ENCODE peak calls at places on chromosomes 3 and 15, in seven cellular contexts. One of them, this sample, is unnamed.
A peak's percentile ranks its signal among the peaks of the same experiment; 100 is the strongest.

GRCh38 chr3:114551770-114552526 is 258.1 kb downstream of the TIGIT start:
- DNase-seq in endodermal cell: no peak
- DNase-seq in CD8-positive, alpha-beta T cell: no peak
- DNase-seq in psoas muscle: no peak
- DNase-seq in spleen: no peak
- DNase-seq in stomach: no peak
- DNase-seq in mucosa of descending colon: no peak
- DNase-seq in this sample: peak; percentile 75

GRCh38 chr3:64345351-64345750 is 120.1 kb upstream of the PRICKLE2 start:
- DNase-seq in mucosa of descending colon: no peak
- DNase-seq in spleen: no peak
- DNase-seq in psoas muscle: no peak
- DNase-seq in stomach: no peak
- DNase-seq in CD8-positive, alpha-beta T cell: no peak
- DNase-seq in endodermal cell: no peak
- DNase-seq in this sample: no peak

GRCh38 chr15:49675051-49675450 is 54.2 kb downstream of the DTWD1 start:
- DNase-seq in endodermal cell: no peak
- DNase-seq in spleen: no peak
- DNase-seq in mucosa of descending colon: no peak
- DNase-seq in stomach: no peak
- DNase-seq in CD8-positive, alpha-beta T cell: no peak
- DNase-seq in psoas muscle: no peak
- DNase-seq in this sample: peak; percentile 61

GRCh38 chr3:189494632-189495031 is 136.6 kb upstream of the TP63 start:
- DNase-seq in mucosa of descending colon: no peak
- DNase-seq in CD8-positive, alpha-beta T cell: no peak
- DNase-seq in endodermal cell: no peak
- DNase-seq in spleen: no peak
- DNase-seq in stomach: no peak
- DNase-seq in psoas muscle: no peak
- DNase-seq in this sample: no peak

GRCh38 chr15:40029979-40030893 is 8.7 kb downstream of the SRP14 start:
- DNase-seq in psoas muscle: no peak
- DNase-seq in mucosa of descending colon: peak; percentile 46
- DNase-seq in CD8-positive, alpha-beta T cell: no peak
- DNase-seq in endodermal cell: peak; percentile 84
- DNase-seq in stomach: no peak
- DNase-seq in spleen: no peak
- DNase-seq in this sample: no peak

GRCh38 chr15:51726302-51727073 is 11.0 kb downstream of the LYSMD2 start:
- DNase-seq in CD8-positive, alpha-beta T cell: peak; percentile 45
- DNase-seq in mucosa of descending colon: no peak
- DNase-seq in endodermal cell: peak; percentile 93
- DNase-seq in stomach: no peak
- DNase-seq in spleen: no peak
- DNase-seq in psoas muscle: peak; percentile 66
- DNase-seq in this sample: peak; percentile 76

GRCh38 chr15:89362203-89363101 is 27.8 kb upstream of the POLG start:
- DNase-seq in stomach: no peak
- DNase-seq in mucosa of descending colon: no peak
- DNase-seq in spleen: peak; percentile 59
- DNase-seq in psoas muscle: no peak
- DNase-seq in CD8-positive, alpha-beta T cell: no peak
- DNase-seq in endodermal cell: no peak
- DNase-seq in this sample: no peak

GRCh38 chr3:48898383-48899234 is at the start of gene SLC25A20:
- DNase-seq in mucosa of descending colon: peak; percentile 99
- DNase-seq in psoas muscle: peak; percentile 97
- DNase-seq in spleen: peak; percentile 99
- DNase-seq in stomach: peak; percentile 96
- DNase-seq in CD8-positive, alpha-beta T cell: peak; percentile 91
- DNase-seq in endodermal cell: peak; percentile 98
- DNase-seq in this sample: peak; percentile 54

GRCh38 chr15:79629687-79630086 is 197.6 kb downstream of the MINAR1 start:
- DNase-seq in spleen: no peak
- DNase-seq in psoas muscle: no peak
- DNase-seq in mucosa of descending colon: no peak
- DNase-seq in stomach: no peak
- DNase-seq in endodermal cell: no peak
- DNase-seq in CD8-positive, alpha-beta T cell: no peak
- DNase-seq in this sample: no peak

GRCh38 chr15:65804252-65804931 is 12.3 kb upstream of the DENND4A start:
- DNase-seq in endodermal cell: no peak
- DNase-seq in spleen: no peak
- DNase-seq in stomach: no peak
- DNase-seq in mucosa of descending colon: no peak
- DNase-seq in CD8-positive, alpha-beta T cell: no peak
- DNase-seq in psoas muscle: no peak
- DNase-seq in this sample: no peak

GRCh38 chr3:8491750-8492149 is 9.9 kb upstream of the LMCD1 start:
- DNase-seq in spleen: no peak
- DNase-seq in CD8-positive, alpha-beta T cell: no peak
- DNase-seq in psoas muscle: peak; percentile 66
- DNase-seq in mucosa of descending colon: peak; percentile 41
- DNase-seq in endodermal cell: no peak
- DNase-seq in stomach: no peak
- DNase-seq in this sample: no peak

GRCh38 chr3:40086890-40087884 is 222.3 kb upstream of the EIF1B start:
- DNase-seq in psoas muscle: no peak
- DNase-seq in spleen: no peak
- DNase-seq in stomach: no peak
- DNase-seq in CD8-positive, alpha-beta T cell: no peak
- DNase-seq in mucosa of descending colon: no peak
- DNase-seq in endodermal cell: no peak
- DNase-seq in this sample: no peak

GRCh38 chr3:62046326-62046725 is 327.0 kb downstream of the FEZF2 start:
- DNase-seq in mucosa of descending colon: no peak
- DNase-seq in CD8-positive, alpha-beta T cell: no peak
- DNase-seq in spleen: no peak
- DNase-seq in psoas muscle: no peak
- DNase-seq in endodermal cell: no peak
- DNase-seq in stomach: no peak
- DNase-seq in this sample: no peak

GRCh38 chr3:150377601-150378466 is 30.3 kb upstream of the TSC22D2 start:
- DNase-seq in mucosa of descending colon: no peak
- DNase-seq in spleen: no peak
- DNase-seq in stomach: no peak
- DNase-seq in psoas muscle: no peak
- DNase-seq in CD8-positive, alpha-beta T cell: no peak
- DNase-seq in endodermal cell: no peak
- DNase-seq in this sample: no peak

GRCh38 chr3:115475178-115476041 is 147.9 kb upstream of the GAP43 start:
- DNase-seq in mucosa of descending colon: no peak
- DNase-seq in stomach: no peak
- DNase-seq in CD8-positive, alpha-beta T cell: no peak
- DNase-seq in psoas muscle: no peak
- DNase-seq in endodermal cell: no peak
- DNase-seq in spleen: no peak
- DNase-seq in this sample: no peak

GRCh38 chr15:59993950-59994401 is 10.1 kb upstream of the FOXB1 start:
- DNase-seq in stomach: no peak
- DNase-seq in endodermal cell: peak; percentile 90
- DNase-seq in psoas muscle: no peak
- DNase-seq in CD8-positive, alpha-beta T cell: no peak
- DNase-seq in mucosa of descending colon: no peak
- DNase-seq in spleen: no peak
- DNase-seq in this sample: no peak

GRCh38 chr3:101695779-101696372 is 9.4 kb upstream of the RPL24 start:
- DNase-seq in mucosa of descending colon: no peak
- DNase-seq in endodermal cell: peak; percentile 64
- DNase-seq in CD8-positive, alpha-beta T cell: peak; percentile 33
- DNase-seq in psoas muscle: no peak
- DNase-seq in stomach: no peak
- DNase-seq in spleen: no peak
- DNase-seq in this sample: no peak

GRCh38 chr3:135868801-135869200 is 96.7 kb upstream of the PPP2R3A start:
- DNase-seq in CD8-positive, alpha-beta T cell: no peak
- DNase-seq in stomach: no peak
- DNase-seq in mucosa of descending colon: no peak
- DNase-seq in endodermal cell: no peak
- DNase-seq in spleen: no peak
- DNase-seq in psoas muscle: no peak
- DNase-seq in this sample: no peak

GRCh38 chr3:195048059-195048905 is 222.7 kb downstream of the XXYLT1 start:
- DNase-seq in mucosa of descending colon: no peak
- DNase-seq in stomach: no peak
- DNase-seq in spleen: no peak
- DNase-seq in psoas muscle: peak; percentile 47
- DNase-seq in CD8-positive, alpha-beta T cell: no peak
- DNase-seq in endodermal cell: peak; percentile 43
- DNase-seq in this sample: no peak

GRCh38 chr3:97942801-97943546 is 29.3 kb downstream of the RIOX2 start:
- DNase-seq in psoas muscle: no peak
- DNase-seq in mucosa of descending colon: no peak
- DNase-seq in stomach: no peak
- DNase-seq in spleen: no peak
- DNase-seq in CD8-positive, alpha-beta T cell: no peak
- DNase-seq in endodermal cell: no peak
- DNase-seq in this sample: no peak

GRCh38 chr3:97938444-97938843 is 33.8 kb downstream of the RIOX2 start:
- DNase-seq in stomach: no peak
- DNase-seq in CD8-positive, alpha-beta T cell: no peak
- DNase-seq in mucosa of descending colon: no peak
- DNase-seq in psoas muscle: no peak
- DNase-seq in endodermal cell: no peak
- DNase-seq in spleen: no peak
- DNase-seq in this sample: no peak

GRCh38 chr3:97937205-97937604 is 35.0 kb downstream of the RIOX2 start:
- DNase-seq in mucosa of descending colon: no peak
- DNase-seq in stomach: no peak
- DNase-seq in endodermal cell: no peak
- DNase-seq in psoas muscle: no peak
- DNase-seq in CD8-positive, alpha-beta T cell: no peak
- DNase-seq in spleen: no peak
- DNase-seq in this sample: no peak

GRCh38 chr3:97935842-97936241 is 36.4 kb downstream of the RIOX2 start:
- DNase-seq in stomach: no peak
- DNase-seq in endodermal cell: no peak
- DNase-seq in spleen: no peak
- DNase-seq in CD8-positive, alpha-beta T cell: no peak
- DNase-seq in psoas muscle: no peak
- DNase-seq in mucosa of descending colon: no peak
- DNase-seq in this sample: no peak

DNA sequence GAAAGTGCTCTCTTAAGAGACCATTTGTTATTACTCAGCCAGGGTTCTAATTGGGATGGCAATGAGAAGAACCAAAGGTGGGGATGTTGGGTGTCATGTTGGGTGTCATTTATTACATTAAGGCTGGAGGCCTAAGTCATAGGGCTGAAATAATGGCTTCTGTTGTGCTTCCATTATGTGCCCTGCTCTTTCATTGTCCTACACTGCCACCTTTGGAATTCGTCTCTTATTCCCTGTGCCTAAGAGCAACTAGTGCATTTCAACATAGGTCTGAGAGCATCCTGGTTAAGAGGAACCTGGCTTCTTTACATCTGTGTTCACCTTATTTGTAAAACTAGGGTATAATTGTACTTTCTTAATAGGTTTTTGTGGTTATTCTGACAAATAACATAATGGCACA is 32.2 kb downstream of the RIOX2 start:
- DNase-seq in stomach: no peak
- DNase-seq in mucosa of descending colon: no peak
- DNase-seq in endodermal cell: peak; percentile 48
- DNase-seq in spleen: no peak
- DNase-seq in CD8-positive, alpha-beta T cell: no peak
- DNase-seq in psoas muscle: no peak
- DNase-seq in this sample: no peak
- TF ChIP-seq CTCF in stomach: no peak
- TF ChIP-seq CTCF in mucosa of descending colon: no peak
- TF ChIP-seq CTCF in endodermal cell: peak; percentile 68
- TF ChIP-seq CTCF in spleen: no peak
- TF ChIP-seq CTCF in CD8-positive, alpha-beta T cell: no peak
- TF ChIP-seq CTCF in psoas muscle: peak; percentile 7
- TF ChIP-seq CTCF in this sample: no peak

DNA sequence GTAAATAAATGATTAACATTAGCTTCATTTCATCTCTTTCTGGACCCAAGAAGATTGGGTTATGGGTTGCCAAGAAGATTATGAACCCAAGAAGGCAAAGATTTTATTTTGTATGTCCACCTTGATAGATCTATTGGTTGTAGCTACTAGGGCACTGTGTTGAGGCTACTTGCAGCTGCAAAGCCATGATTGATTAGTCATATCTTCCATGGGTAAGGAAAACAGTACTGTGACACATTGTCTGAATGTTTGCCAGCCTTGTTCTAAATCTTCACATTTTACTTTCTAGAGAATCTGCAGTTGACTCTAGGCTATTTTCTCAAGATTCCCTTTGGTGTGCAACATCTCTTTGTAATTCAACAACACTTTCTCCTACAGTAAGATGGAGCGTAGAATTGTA is 229.2 kb upstream of the KCNH8 start:
- DNase-seq in spleen: no peak
- DNase-seq in CD8-positive, alpha-beta T cell: no peak
- DNase-seq in psoas muscle: no peak
- DNase-seq in endodermal cell: no peak
- DNase-seq in stomach: no peak
- DNase-seq in mucosa of descending colon: no peak
- DNase-seq in this sample: no peak
- H3K36me3 ChIP-seq in spleen: no peaks in the 10 kb centered on the region
- H3K36me3 ChIP-seq in CD8-positive, alpha-beta T cell: no peaks in the 10 kb centered on the region
- H3K36me3 ChIP-seq in psoas muscle: no peaks in the 10 kb centered on the region
- H3K36me3 ChIP-seq in endodermal cell: no peaks in the 10 kb centered on the region
- H3K36me3 ChIP-seq in stomach: no peaks in the 10 kb centered on the region
- H3K36me3 ChIP-seq in mucosa of descending colon: no peaks in the 10 kb centered on the region
- H3K36me3 ChIP-seq in this sample: no peaks in the 10 kb centered on the region

GRCh38 chr3:184658223-184658860 is 53.5 kb downstream of the MAGEF1 start:
- DNase-seq in endodermal cell: peak; percentile 53
- DNase-seq in CD8-positive, alpha-beta T cell: no peak
- DNase-seq in mucosa of descending colon: no peak
- DNase-seq in stomach: no peak
- DNase-seq in psoas muscle: no peak
- DNase-seq in spleen: no peak
- DNase-seq in this sample: no peak
- H3K4me3 ChIP-seq in endodermal cell: no peak overlapping the region
- H3K4me3 ChIP-seq in CD8-positive, alpha-beta T cell: no peak overlapping the region
- H3K4me3 ChIP-seq in mucosa of descending colon: no peak overlapping the region
- H3K4me3 ChIP-seq in stomach: no peak overlapping the region
- H3K4me3 ChIP-seq in psoas muscle: no peak overlapping the region
- H3K4me3 ChIP-seq in spleen: no peak overlapping the region
- H3K4me3 ChIP-seq in this sample: no peak overlapping the region

DNA sequence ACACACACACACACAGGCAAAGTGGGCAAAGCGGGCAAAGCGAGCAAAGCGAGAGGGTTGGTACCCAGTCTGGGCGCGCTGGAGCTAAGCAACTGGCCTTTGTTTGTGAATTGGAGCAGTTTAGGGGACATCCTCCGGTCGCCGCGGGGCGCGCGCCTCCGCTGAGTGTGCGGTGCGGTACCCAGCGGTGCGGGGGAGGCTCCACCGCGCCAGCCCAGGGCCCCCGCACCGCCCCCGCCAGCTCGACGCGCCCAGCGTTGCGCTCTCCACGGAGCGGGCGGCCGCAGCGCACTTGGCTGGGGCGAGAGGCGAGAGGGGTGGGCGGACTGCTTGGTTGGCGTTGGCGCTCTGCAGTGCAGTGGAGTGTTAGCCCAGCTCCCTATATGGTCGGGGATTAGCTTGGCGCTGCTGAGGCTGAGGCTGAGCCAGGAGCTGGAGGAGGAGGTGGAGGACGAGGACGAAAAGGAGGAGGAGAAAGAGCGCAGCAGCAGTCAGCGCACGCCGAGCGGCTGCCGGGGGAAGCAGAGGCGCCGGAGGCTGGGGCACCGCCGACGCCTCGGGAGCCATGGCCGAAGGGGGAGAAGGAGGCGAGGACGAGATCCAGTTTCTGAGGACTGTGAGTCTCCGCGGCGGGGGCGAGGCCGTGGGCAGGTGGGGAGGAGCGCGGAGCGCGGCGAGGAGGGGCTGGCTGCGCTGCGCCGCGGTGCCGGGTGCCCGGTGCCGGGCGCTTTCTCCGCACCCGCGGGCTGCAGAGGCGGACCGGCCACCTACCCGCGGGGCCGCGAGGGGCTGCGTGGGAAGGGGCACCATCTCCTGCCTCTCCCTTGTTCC is at the start of gene RYR3:
- DNase-seq in stomach: no peak
- DNase-seq in spleen: no peak
- DNase-seq in mucosa of descending colon: peak; percentile 27
- DNase-seq in psoas muscle: peak; percentile 73
- DNase-seq in CD8-positive, alpha-beta T cell: no peak
- DNase-seq in endodermal cell: peak; percentile 89
- DNase-seq in this sample: no peak
- TF ChIP-seq CTCF in stomach: no peak
- TF ChIP-seq CTCF in spleen: no peak
- TF ChIP-seq CTCF in mucosa of descending colon: no peak
- TF ChIP-seq CTCF in psoas muscle: no peak
- TF ChIP-seq CTCF in CD8-positive, alpha-beta T cell: no peak
- TF ChIP-seq CTCF in endodermal cell: no peak
- TF ChIP-seq CTCF in this sample: no peak